ENCODE peak calls at places on chromosome 14, in eight cellular contexts. W is MM.1S, O is HCT116, A is PC-9, P is OCI-LY7, L is SK-N-SH, J is hepatocyte, U is GM23248. H is an unnamed sample. For H3K9me2 and H4K20me1, the result is how much of the 10 kb centered on the place peaks cover.

GRCh38 chr14:102949801-102950451 is 27.5 kb downstream of the AMN start:
- DNase-seq in W (no peak), O (no peak), A (no peak), P (no peak), L (no peak), J (no peak), U (peak), H (peak)

GRCh38 chr14:100674428-100674827 is 52.3 kb upstream of the DLK1 start:
- DNase-seq in W (no peak), O (no peak), A (no peak), P (no peak), L (no peak), J (no peak), U (no peak), H (no peak)

GRCh38 chr14:40098468-40098867 is 666.2 kb upstream of the FBXO33 start:
- DNase-seq in W (no peak), O (no peak), A (no peak), P (no peak), L (no peak), J (no peak), U (no peak), H (no peak)

GRCh38 chr14:24436355-24437019 is 6.1 kb downstream of the SDR39U1 start:
- DNase-seq in W (no peak), O (peak), A (peak), P (peak), L (peak), J (peak), U (peak), H (peak)

GRCh38 chr14:105890474-105891220 is 364.3 kb downstream of the TMEM121 start:
- DNase-seq in W (no peak), O (no peak), A (no peak), P (no peak), L (no peak), J (no peak), U (no peak), H (no peak)

GRCh38 chr14:35406811-35407630 is 2.5 kb upstream of the NFKBIA start:
- DNase-seq in W (peak), O (peak), A (peak), P (peak), L (peak), J (peak), U (peak), H (peak)

GRCh38 chr14:100547633-100548294 is 39.5 kb downstream of the BEGAIN start:
- DNase-seq in W (no peak), O (peak), A (peak), P (peak), L (no peak), J (no peak), U (peak), H (peak)

GRCh38 chr14:51368721-51369163 is 128.7 kb downstream of the TMX1 start:
- DNase-seq in W (no peak), O (no peak), A (no peak), P (no peak), L (no peak), J (peak), U (peak), H (no peak)

GRCh38 chr14:79417961-79418360 is 793.3 kb downstream of the DIO2 start:
- DNase-seq in W (no peak), O (no peak), A (no peak), P (no peak), L (no peak), J (no peak), U (no peak), H (no peak)

GRCh38 chr14:49633650-49634546 is 1.1 kb downstream of the DNAAF2 start:
- DNase-seq in W (peak), O (peak), A (peak), P (peak), L (peak), J (peak), U (peak), H (peak)

GRCh38 chr14:52013984-52014600 is 24.7 kb downstream of the RTRAF start:
- DNase-seq in W (no peak), O (no peak), A (no peak), P (peak), L (peak), J (no peak), U (peak), H (peak)

GRCh38 chr14:37598973-37599526 is 3.6 kb downstream of the TTC6 start:
- DNase-seq in W (no peak), O (no peak), A (no peak), P (no peak), L (no peak), J (no peak), U (no peak), H (no peak)

DNA sequence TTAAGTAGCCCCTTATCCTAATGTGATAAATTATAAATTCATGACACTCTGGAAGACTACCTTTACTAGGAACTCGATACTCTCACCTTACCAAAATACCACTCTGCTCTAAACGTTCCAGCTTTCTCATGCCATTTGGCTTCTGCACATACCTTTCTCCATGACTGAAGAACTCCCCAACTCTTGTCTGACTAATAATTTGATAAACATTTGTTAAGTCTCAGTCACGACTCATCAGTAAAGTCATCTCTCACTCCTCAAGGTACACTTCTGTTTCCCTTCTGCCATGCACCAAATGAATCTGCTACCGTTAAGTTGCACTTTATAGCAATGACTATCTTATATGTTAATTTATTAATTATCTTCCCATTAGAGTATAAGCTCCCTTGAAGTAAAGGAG is 498.3 kb upstream of the NOVA1 start:
- DNase-seq in W (no peak), O (no peak), A (no peak), P (no peak), L (no peak), J (no peak), U (no peak), H (peak)
- H3K9me2 ChIP-seq in W (under half), O (under half), A (under half), P (under half), L (under half), J (under half), U (under half), H (under half)

GRCh38 chr14:63642229-63642611 is 549 bp upstream of the WDR89 start:
- DNase-seq in W (peak), O (peak), A (peak), P (peak), L (peak), J (peak), U (peak), H (peak)

GRCh38 chr14:63641473-63642228 is at the start of gene WDR89:
- DNase-seq in W (peak), O (peak), A (peak), P (peak), L (peak), J (peak), U (peak), H (peak)

GRCh38 chr14:63644741-63645140 is 3.1 kb upstream of the WDR89 start:
- DNase-seq in W (no peak), O (no peak), A (peak), P (no peak), L (no peak), J (no peak), U (no peak), H (peak)

GRCh38 chr14:63647696-63648410 is 6.2 kb upstream of the WDR89 start:
- DNase-seq in W (no peak), O (no peak), A (no peak), P (no peak), L (no peak), J (no peak), U (no peak), H (no peak)

GRCh38 chr14:63642656-63643382 is 1.1 kb upstream of the WDR89 start:
- DNase-seq in W (no peak), O (no peak), A (no peak), P (peak), L (no peak), J (no peak), U (no peak), H (no peak)
- H3K4me2 ChIP-seq in W (peak), O (peak), A (peak), P (peak), L (peak), J (peak), U (peak), H (peak)

GRCh38 chr14:93490001-93490400 is 59.3 kb downstream of the UNC79 start:
- DNase-seq in W (no peak), O (no peak), A (no peak), P (no peak), L (no peak), J (no peak), U (no peak), H (no peak)
- H4K20me1 ChIP-seq in W (under half), O (under half), A (under half), P (under half), L (under half), J (under half), U (under half), H (under half)

GRCh38 chr14:98458702-98459101 is 813.3 kb downstream of the BCL11B start:
- DNase-seq in W (no peak), O (no peak), A (no peak), P (no peak), L (no peak), J (no peak), U (no peak), H (no peak)
- H3K9me2 ChIP-seq in W (under half), O (under half), A (under half), P (under half), L (under half), J (under half), U (under half), H (under half)

H was measured in PC-3.